ENCODE peak calls at places on chromosome 9, in nine cellular contexts. K is iris pigment epithelial cell; M is psoas muscle; O is NCI-H1105 treated with DMSO at 0.1 percent for 48 hours; R is effector CD4-positive, alpha-beta T cell; Z is nephron progenitor cell; T is ureter; Y is left lung; D is stimulated activated CD8-positive, alpha-beta memory T cell treated with anti-CD3 and anti-CD28 coated beads, Interleukin-2, amount 100 ng/mL, for 48 hours. C is an unnamed sample.

GRCh38 chr9:135504262-135505229 is 4.1 kb downstream of the MRPS2 start:
- DNase-seq in D (peak), K (peak), O (peak), Z (peak), T (no peak), R (peak), Y (peak), M (peak), C (peak)

GRCh38 chr9:96884443-96884842 is 30.1 kb upstream of the ZNF782 start:
- DNase-seq in R (no peak), M (no peak), D (no peak), O (no peak), T (no peak), K (peak), Y (no peak), Z (no peak), C (no peak)

GRCh38 chr9:108703414-108703813 is 152.4 kb downstream of the ACTL7B start:
- DNase-seq in O (no peak), T (no peak), Y (no peak), D (no peak), M (no peak), Z (no peak), R (no peak), K (no peak), C (no peak)

GRCh38 chr9:34957492-34958410 is at the start of gene PHF24:
- DNase-seq in R (no peak), T (no peak), Y (peak), K (no peak), Z (peak), O (no peak), D (no peak), M (peak), C (no peak)

GRCh38 chr9:107237873-107238272 is 45.2 kb upstream of the RAD23B start:
- DNase-seq in M (no peak), T (no peak), R (no peak), Y (no peak), O (no peak), K (no peak), Z (no peak), D (no peak), C (no peak)

GRCh38 chr9:114691046-114691955 is 9.3 kb upstream of the TEX48 start:
- DNase-seq in Z (no peak), M (no peak), R (peak), O (no peak), T (no peak), D (peak), K (peak), Y (no peak), C (no peak)

GRCh38 chr9:752201-752600 is 89.3 kb upstream of the DMRT1 start:
- DNase-seq in M (no peak), D (no peak), K (peak), Y (no peak), T (no peak), Z (no peak), R (no peak), O (no peak), C (no peak)

GRCh38 chr9:134690946-134691694 is 49.5 kb downstream of the COL5A1 start:
- DNase-seq in O (peak), K (peak), M (peak), T (no peak), D (no peak), Z (no peak), Y (peak), R (no peak), C (peak)

GRCh38 chr9:136840877-136841645 is 1.2 kb upstream of the AJM1 start:
- DNase-seq in Z (peak), D (no peak), K (peak), M (peak), Y (no peak), T (no peak), O (peak), R (no peak), C (no peak)

GRCh38 chr9:72772641-72773040 is 180.2 kb downstream of the ALDH1A1 start:
- DNase-seq in T (no peak), O (no peak), Y (no peak), R (no peak), K (peak), M (no peak), D (no peak), Z (no peak), C (no peak)

GRCh38 chr9:4196376-4196775 is 103.5 kb downstream of the GLIS3 start:
- DNase-seq in Z (no peak), M (no peak), K (peak), D (no peak), O (no peak), T (no peak), R (no peak), Y (no peak), C (no peak)

GRCh38 chr9:127176631-127177030 is 54.2 kb upstream of the ANGPTL2 start:
- DNase-seq in M (no peak), K (no peak), Z (no peak), D (no peak), R (no peak), T (no peak), Y (no peak), O (no peak), C (peak)